ENCODE peak calls at places on chromosomes 7 and 10, in nine cellular contexts. One of them, this sample, is unnamed. For H3K9me3, the result is how much of the 10 kb centered on the place peaks cover.

GRCh38 chr10:132616170-132616994 is 78.8 kb downstream of the INPP5A start:
- DNase-seq in breast epithelium: no peak
- DNase-seq in spleen: peak
- DNase-seq in HCT116: no peak
- DNase-seq in endothelial cell of umbilical vein: no peak
- DNase-seq in transverse colon: no peak
- DNase-seq in SK-N-SH: no peak
- DNase-seq in upper lobe of left lung: no peak
- DNase-seq in Panc1: no peak
- DNase-seq in this sample: no peak

GRCh38 chr10:23614483-23614882 is 175.6 kb downstream of the OTUD1 start:
- DNase-seq in HCT116: no peak
- DNase-seq in transverse colon: no peak
- DNase-seq in spleen: no peak
- DNase-seq in endothelial cell of umbilical vein: no peak
- DNase-seq in Panc1: no peak
- DNase-seq in upper lobe of left lung: no peak
- DNase-seq in breast epithelium: no peak
- DNase-seq in SK-N-SH: no peak
- DNase-seq in this sample: no peak

GRCh38 chr10:113550365-113550764 is 2.5 kb upstream of the HABP2 start:
- DNase-seq in endothelial cell of umbilical vein: peak
- DNase-seq in Panc1: no peak
- DNase-seq in upper lobe of left lung: no peak
- DNase-seq in transverse colon: no peak
- DNase-seq in HCT116: no peak
- DNase-seq in spleen: no peak
- DNase-seq in SK-N-SH: no peak
- DNase-seq in breast epithelium: no peak
- DNase-seq in this sample: no peak

GRCh38 chr7:130270947-130271790 is 4.5 kb downstream of the CPA2 start:
- DNase-seq in HCT116: no peak
- DNase-seq in Panc1: no peak
- DNase-seq in upper lobe of left lung: no peak
- DNase-seq in transverse colon: no peak
- DNase-seq in breast epithelium: no peak
- DNase-seq in endothelial cell of umbilical vein: no peak
- DNase-seq in SK-N-SH: no peak
- DNase-seq in spleen: no peak
- DNase-seq in this sample: no peak

GRCh38 chr10:70966848-70967553 is 78.6 kb upstream of the PCBD1 start:
- DNase-seq in upper lobe of left lung: no peak
- DNase-seq in Panc1: no peak
- DNase-seq in SK-N-SH: peak
- DNase-seq in endothelial cell of umbilical vein: no peak
- DNase-seq in HCT116: no peak
- DNase-seq in breast epithelium: no peak
- DNase-seq in spleen: peak
- DNase-seq in transverse colon: no peak
- DNase-seq in this sample: no peak

GRCh38 chr10:127920319-127921074 is 13.6 kb downstream of the PTPRE start:
- DNase-seq in Panc1: no peak
- DNase-seq in breast epithelium: no peak
- DNase-seq in endothelial cell of umbilical vein: no peak
- DNase-seq in SK-N-SH: no peak
- DNase-seq in transverse colon: no peak
- DNase-seq in upper lobe of left lung: no peak
- DNase-seq in HCT116: no peak
- DNase-seq in spleen: no peak
- DNase-seq in this sample: peak

GRCh38 chr10:110113670-110114337 is 93.6 kb upstream of the MXI1 start:
- DNase-seq in spleen: no peak
- DNase-seq in endothelial cell of umbilical vein: no peak
- DNase-seq in SK-N-SH: no peak
- DNase-seq in Panc1: no peak
- DNase-seq in breast epithelium: no peak
- DNase-seq in upper lobe of left lung: no peak
- DNase-seq in HCT116: no peak
- DNase-seq in transverse colon: no peak
- DNase-seq in this sample: no peak

GRCh38 chr7:43038229-43038628 is 74.2 kb upstream of the HECW1 start:
- DNase-seq in Panc1: no peak
- DNase-seq in breast epithelium: no peak
- DNase-seq in spleen: no peak
- DNase-seq in SK-N-SH: no peak
- DNase-seq in HCT116: no peak
- DNase-seq in endothelial cell of umbilical vein: no peak
- DNase-seq in upper lobe of left lung: no peak
- DNase-seq in transverse colon: no peak
- DNase-seq in this sample: no peak

GRCh38 chr10:68600041-68600778 is 40.1 kb downstream of the TET1 start:
- DNase-seq in Panc1: peak
- DNase-seq in HCT116: peak
- DNase-seq in breast epithelium: peak
- DNase-seq in spleen: peak
- DNase-seq in transverse colon: peak
- DNase-seq in endothelial cell of umbilical vein: peak
- DNase-seq in upper lobe of left lung: no peak
- DNase-seq in SK-N-SH: peak
- DNase-seq in this sample: peak

GRCh38 chr10:25631471-25631870 is 302.6 kb upstream of the MYO3A start:
- DNase-seq in Panc1: no peak
- DNase-seq in SK-N-SH: no peak
- DNase-seq in endothelial cell of umbilical vein: no peak
- DNase-seq in upper lobe of left lung: no peak
- DNase-seq in HCT116: no peak
- DNase-seq in breast epithelium: no peak
- DNase-seq in transverse colon: no peak
- DNase-seq in spleen: no peak
- DNase-seq in this sample: no peak

GRCh38 chr10:88439932-88440331 is 143.2 kb downstream of the RNLS start:
- DNase-seq in SK-N-SH: no peak
- DNase-seq in breast epithelium: no peak
- DNase-seq in upper lobe of left lung: no peak
- DNase-seq in endothelial cell of umbilical vein: no peak
- DNase-seq in transverse colon: no peak
- DNase-seq in spleen: no peak
- DNase-seq in HCT116: no peak
- DNase-seq in Panc1: no peak
- DNase-seq in this sample: no peak

GRCh38 chr7:24786941-24787340 is 29.7 kb upstream of the GSDME start:
- DNase-seq in transverse colon: no peak
- DNase-seq in HCT116: peak
- DNase-seq in upper lobe of left lung: no peak
- DNase-seq in spleen: no peak
- DNase-seq in SK-N-SH: no peak
- DNase-seq in Panc1: peak
- DNase-seq in endothelial cell of umbilical vein: peak
- DNase-seq in breast epithelium: no peak
- DNase-seq in this sample: no peak

GRCh38 chr10:11338160-11338844 is 273.1 kb downstream of the USP6NL start:
- DNase-seq in SK-N-SH: no peak
- DNase-seq in Panc1: no peak
- DNase-seq in upper lobe of left lung: peak
- DNase-seq in spleen: no peak
- DNase-seq in endothelial cell of umbilical vein: no peak
- DNase-seq in breast epithelium: no peak
- DNase-seq in transverse colon: no peak
- DNase-seq in HCT116: no peak
- DNase-seq in this sample: no peak

GRCh38 chr10:11335167-11335652 is 276.2 kb downstream of the USP6NL start:
- DNase-seq in endothelial cell of umbilical vein: no peak
- DNase-seq in SK-N-SH: no peak
- DNase-seq in HCT116: no peak
- DNase-seq in upper lobe of left lung: peak
- DNase-seq in spleen: peak
- DNase-seq in breast epithelium: no peak
- DNase-seq in Panc1: no peak
- DNase-seq in transverse colon: no peak
- DNase-seq in this sample: no peak

GRCh38 chr10:11336703-11337102 is 274.7 kb downstream of the USP6NL start:
- DNase-seq in HCT116: no peak
- DNase-seq in spleen: no peak
- DNase-seq in transverse colon: no peak
- DNase-seq in upper lobe of left lung: no peak
- DNase-seq in endothelial cell of umbilical vein: peak
- DNase-seq in Panc1: no peak
- DNase-seq in breast epithelium: no peak
- DNase-seq in SK-N-SH: no peak
- DNase-seq in this sample: no peak

GRCh38 chr10:11337516-11337915 is 273.9 kb downstream of the USP6NL start:
- DNase-seq in Panc1: no peak
- DNase-seq in HCT116: no peak
- DNase-seq in spleen: peak
- DNase-seq in endothelial cell of umbilical vein: no peak
- DNase-seq in breast epithelium: no peak
- DNase-seq in SK-N-SH: no peak
- DNase-seq in upper lobe of left lung: peak
- DNase-seq in transverse colon: no peak
- DNase-seq in this sample: no peak

DNA sequence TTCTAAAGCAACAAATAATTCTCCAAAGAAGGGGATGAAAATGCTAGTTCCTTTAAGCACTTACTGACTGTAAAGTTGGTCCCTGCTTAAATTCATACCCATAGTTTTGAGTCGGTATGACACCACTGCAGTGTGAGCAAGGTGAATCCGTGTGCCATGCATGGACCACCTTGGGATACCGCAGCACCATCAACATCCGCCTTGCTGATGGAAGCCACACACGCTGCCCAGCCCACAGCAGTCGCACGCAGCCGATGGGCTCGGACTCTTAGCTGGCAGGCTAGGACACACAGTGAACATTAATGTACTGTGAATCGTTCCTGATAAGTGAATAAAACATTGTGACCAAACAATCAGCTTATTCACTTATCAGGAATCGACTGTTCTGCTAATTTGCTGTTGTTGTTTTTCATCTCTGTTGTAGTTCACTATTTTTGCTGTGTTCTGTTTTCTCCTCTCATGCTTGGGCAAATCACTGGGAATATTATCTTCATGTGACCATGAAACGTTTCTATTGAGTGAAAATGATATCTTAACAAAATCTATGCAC is 275.5 kb downstream of the USP6NL start:
- DNase-seq in HCT116: no peak
- DNase-seq in transverse colon: no peak
- DNase-seq in Panc1: no peak
- DNase-seq in breast epithelium: no peak
- DNase-seq in upper lobe of left lung: peak
- DNase-seq in spleen: no peak
- DNase-seq in SK-N-SH: no peak
- DNase-seq in endothelial cell of umbilical vein: no peak
- DNase-seq in this sample: no peak
- TF ChIP-seq POLR2AphosphoS5 in HCT116: no peak
- TF ChIP-seq POLR2AphosphoS5 in transverse colon: no peak
- TF ChIP-seq POLR2AphosphoS5 in Panc1: no peak
- TF ChIP-seq POLR2AphosphoS5 in breast epithelium: no peak
- TF ChIP-seq POLR2AphosphoS5 in upper lobe of left lung: no peak
- TF ChIP-seq POLR2AphosphoS5 in spleen: no peak
- TF ChIP-seq POLR2AphosphoS5 in SK-N-SH: no peak
- TF ChIP-seq POLR2AphosphoS5 in endothelial cell of umbilical vein: no peak
- TF ChIP-seq POLR2AphosphoS5 in this sample: no peak

GRCh38 chr10:100879741-100880360 is 32.9 kb upstream of the SLF2 start:
- DNase-seq in endothelial cell of umbilical vein: no peak
- DNase-seq in transverse colon: no peak
- DNase-seq in upper lobe of left lung: no peak
- DNase-seq in breast epithelium: no peak
- DNase-seq in HCT116: no peak
- DNase-seq in SK-N-SH: no peak
- DNase-seq in Panc1: no peak
- DNase-seq in spleen: no peak
- DNase-seq in this sample: no peak
- TF ChIP-seq CTCF in endothelial cell of umbilical vein: no peak
- TF ChIP-seq CTCF in transverse colon: no peak
- TF ChIP-seq CTCF in upper lobe of left lung: no peak
- TF ChIP-seq CTCF in breast epithelium: no peak
- TF ChIP-seq CTCF in HCT116: peak
- TF ChIP-seq CTCF in SK-N-SH: no peak
- TF ChIP-seq CTCF in Panc1: peak
- TF ChIP-seq CTCF in spleen: no peak
- TF ChIP-seq CTCF in this sample: no peak

DNA sequence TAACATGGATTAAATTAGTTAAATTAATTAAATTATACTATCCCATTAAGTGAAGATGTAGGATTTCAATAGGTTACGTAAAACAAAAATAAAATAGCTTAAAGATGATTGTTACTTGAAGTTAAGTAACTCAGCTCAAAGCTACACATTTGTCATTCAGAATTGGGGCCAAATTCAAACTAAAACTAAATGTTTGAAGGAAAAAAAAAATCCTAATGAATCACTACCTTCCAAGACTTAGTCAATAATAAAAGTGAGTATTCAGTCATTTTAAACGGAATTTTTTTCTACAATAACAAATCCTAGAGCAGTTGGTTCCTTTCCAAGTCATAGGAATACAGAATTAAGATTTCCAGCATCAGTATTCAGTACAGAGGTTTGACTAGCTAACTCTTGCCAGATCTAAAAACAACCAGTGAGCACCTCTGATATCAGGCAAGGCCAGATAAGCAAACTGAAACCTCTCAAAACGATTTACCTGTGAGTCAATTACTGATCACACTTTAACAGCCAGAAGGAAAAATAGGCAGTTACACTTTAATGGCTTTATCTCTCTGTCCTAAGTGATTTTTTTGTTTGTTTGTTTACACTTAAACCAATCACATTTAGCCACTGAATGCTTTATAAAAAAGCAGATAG is 669.8 kb upstream of the ANKRD30A start:
- DNase-seq in Panc1: no peak
- DNase-seq in spleen: no peak
- DNase-seq in upper lobe of left lung: no peak
- DNase-seq in transverse colon: no peak
- DNase-seq in endothelial cell of umbilical vein: peak
- DNase-seq in SK-N-SH: no peak
- DNase-seq in breast epithelium: no peak
- DNase-seq in HCT116: no peak
- DNase-seq in this sample: no peak
- H3K9me3 ChIP-seq in Panc1: under half
- H3K9me3 ChIP-seq in spleen: under half
- H3K9me3 ChIP-seq in upper lobe of left lung: under half
- H3K9me3 ChIP-seq in transverse colon: under half
- H3K9me3 ChIP-seq in endothelial cell of umbilical vein: under half
- H3K9me3 ChIP-seq in SK-N-SH: under half
- H3K9me3 ChIP-seq in breast epithelium: under half
- H3K9me3 ChIP-seq in HCT116: under half
- H3K9me3 ChIP-seq in this sample: under half

DNA sequence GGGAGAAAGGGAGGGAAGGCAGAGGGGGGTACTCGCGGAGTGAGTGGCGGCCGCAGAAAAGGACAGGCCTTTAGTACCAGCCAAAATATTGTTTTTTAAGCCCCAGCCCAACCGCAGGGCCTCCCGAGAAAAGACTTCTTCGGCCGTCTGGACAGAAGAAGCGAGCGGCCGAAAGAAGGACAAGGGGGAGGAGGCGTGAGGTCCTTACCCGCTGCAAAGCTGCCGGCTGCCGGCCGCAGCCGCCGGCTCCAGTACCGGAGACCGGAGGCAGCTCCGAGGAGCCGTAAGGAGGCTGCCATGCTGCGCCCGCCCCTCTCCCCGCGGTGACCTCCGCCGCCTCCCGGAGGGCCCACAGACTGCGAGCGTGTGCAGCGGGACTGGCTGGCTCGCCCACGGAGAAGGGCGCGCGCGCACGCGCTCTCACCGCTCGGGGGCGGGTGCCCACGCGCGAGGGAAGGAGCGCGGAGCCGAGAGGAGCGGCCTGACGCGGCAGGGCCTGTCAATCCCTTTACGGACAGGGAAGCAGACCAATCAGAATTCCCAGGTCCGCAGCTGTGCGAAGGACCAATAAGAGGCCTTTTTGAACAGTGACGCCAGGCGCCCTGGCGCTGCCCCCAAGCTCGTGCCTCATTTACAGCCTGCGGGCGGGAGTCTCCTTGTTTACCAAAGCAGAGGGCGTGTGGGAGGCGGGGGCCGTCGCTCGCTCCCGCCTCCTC is at the start of gene HIBADH:
- DNase-seq in HCT116: peak
- DNase-seq in Panc1: peak
- DNase-seq in SK-N-SH: peak
- DNase-seq in breast epithelium: peak
- DNase-seq in endothelial cell of umbilical vein: peak
- DNase-seq in upper lobe of left lung: peak
- DNase-seq in spleen: peak
- DNase-seq in transverse colon: peak
- DNase-seq in this sample: peak
- TF ChIP-seq POLR2AphosphoS5 in HCT116: peak
- TF ChIP-seq POLR2AphosphoS5 in Panc1: peak
- TF ChIP-seq POLR2AphosphoS5 in SK-N-SH: peak
- TF ChIP-seq POLR2AphosphoS5 in breast epithelium: peak
- TF ChIP-seq POLR2AphosphoS5 in endothelial cell of umbilical vein: peak
- TF ChIP-seq POLR2AphosphoS5 in upper lobe of left lung: peak
- TF ChIP-seq POLR2AphosphoS5 in spleen: peak
- TF ChIP-seq POLR2AphosphoS5 in transverse colon: peak
- TF ChIP-seq POLR2AphosphoS5 in this sample: peak

This sample was measured in sigmoid colon.